ENCODE peak calls at places on chromosomes 13 and 19, in six cellular contexts. H, R, L, B, D and G are unnamed samples.

GRCh38 chr13:51058461-51059167 is 52.5 kb downstream of the C13orf42 start:
- DNase-seq in H (no peak), R (no peak), L (peak), B (no peak), D (no peak), G (no peak)

GRCh38 chr13:109154146-109154545 is 524.7 kb downstream of the MYO16 start:
- DNase-seq in H (no peak), R (no peak), L (no peak), B (no peak), D (no peak), G (no peak)

GRCh38 chr19:18698321-18699167 is 15.1 kb downstream of the CRTC1 start:
- DNase-seq in H (no peak), R (no peak), L (peak), B (no peak), D (peak), G (no peak)

GRCh38 chr13:114142640-114143490 is 10.4 kb upstream of the RASA3 start:
- DNase-seq in H (peak), R (no peak), L (peak), B (peak), D (peak), G (no peak)

GRCh38 chr19:13427273-13428051 is 78.8 kb downstream of the CACNA1A start:
- DNase-seq in H (no peak), R (no peak), L (no peak), B (no peak), D (no peak), G (no peak)

GRCh38 chr19:39846678-39847486 is 703 bp upstream of the FBL start:
- DNase-seq in H (no peak), R (no peak), L (no peak), B (no peak), D (no peak), G (no peak)

GRCh38 chr13:23081901-23082300 is 98.9 kb upstream of the SGCG start:
- DNase-seq in H (no peak), R (no peak), L (no peak), B (no peak), D (no peak), G (no peak)

GRCh38 chr19:10617409-10618121 is 7.8 kb upstream of the SLC44A2 start:
- DNase-seq in H (no peak), R (no peak), L (no peak), B (no peak), D (no peak), G (no peak)

GRCh38 chr19:17352608-17353280 is 15.4 kb downstream of the GTPBP3 start:
- DNase-seq in H (no peak), R (no peak), L (peak), B (no peak), D (no peak), G (peak)

GRCh38 chr19:8161135-8161646 is 11.8 kb upstream of the FBN3 start:
- DNase-seq in H (no peak), R (no peak), L (peak), B (no peak), D (peak), G (no peak)

GRCh38 chr13:101869553-101869952 is 417.1 kb downstream of the ITGBL1 start:
- DNase-seq in H (no peak), R (no peak), L (no peak), B (no peak), D (peak), G (no peak)

GRCh38 chr13:25247345-25247744 is 39.9 kb downstream of the MTMR6 start:
- DNase-seq in H (no peak), R (no peak), L (no peak), B (no peak), D (no peak), G (no peak)

GRCh38 chr13:32779119-32779518 is 192.9 kb downstream of the PDS5B start:
- DNase-seq in H (no peak), R (no peak), L (no peak), B (no peak), D (no peak), G (no peak)